ENCODE peak calls at places on chromosomes 1 and 21, in seven cellular contexts. M is T-helper 2 cell; Y is G401; L is hippocampal formation; G is CD8-positive, alpha-beta T cell; F is non-pigmented ciliary epithelial cell; R is amygdala. S is an unnamed sample.
A peak's percentile ranks its signal among the peaks of the same experiment; 100 is the strongest.

GRCh38 chr1:114695430-114696093 is at the start of gene AMPD1:
- DNase-seq in M (no peak), Y (no peak), L (no peak), G (no peak), F (no peak), R (no peak), S (no peak)

GRCh38 chr1:23807453-23807852 is 6.9 kb upstream of the GALE start:
- DNase-seq in M (no peak), Y (no peak), L (no peak), G (no peak), F (no peak), R (no peak), S (no peak)

GRCh38 chr1:97461782-97462181 is 459.1 kb downstream of the DPYD start:
- DNase-seq in M (no peak), Y (no peak), L (no peak), G (no peak), F (no peak), R (no peak), S (no peak)

GRCh38 chr1:214248294-214249082 is 32.5 kb upstream of the SMYD2 start:
- DNase-seq in M (no peak), Y (no peak), L (no peak), G (no peak), F (no peak), R (no peak), S (no peak)

GRCh38 chr1:12477936-12478611 is 139.9 kb downstream of the DHRS3 start:
- DNase-seq in M (no peak), Y (no peak), L (no peak), G (no peak), F (peak; percentile 99), R (no peak), S (no peak)

GRCh38 chr1:114113801-114114750 is 39.6 kb downstream of the SYT6 start:
- DNase-seq in M (no peak), Y (no peak), L (peak; percentile 15), G (no peak), F (no peak), R (no peak), S (no peak)

GRCh38 chr1:65197636-65198035 is 49.6 kb downstream of the AK4 start:
- DNase-seq in M (no peak), Y (peak; percentile 83), L (no peak), G (no peak), F (no peak), R (no peak), S (no peak)

GRCh38 chr1:17866451-17867029 is 111.4 kb downstream of the ACTL8 start:
- DNase-seq in M (no peak), Y (no peak), L (no peak), G (no peak), F (peak; percentile 79), R (no peak), S (no peak)

GRCh38 chr1:31878018-31878417 is 60.1 kb downstream of the PTP4A2 start:
- DNase-seq in M (no peak), Y (no peak), L (no peak), G (no peak), F (no peak), R (no peak), S (no peak)

GRCh38 chr1:94792473-94792875 is 27.7 kb upstream of the SLC44A3 start:
- DNase-seq in M (no peak), Y (no peak), L (no peak), G (no peak), F (no peak), R (no peak), S (no peak)

GRCh38 chr21:18772404-18772803 is 368.8 kb upstream of the TMPRSS15 start:
- DNase-seq in M (no peak), Y (no peak), L (no peak), G (no peak), F (peak; percentile 11), R (no peak), S (no peak)

GRCh38 chr21:36186506-36187399 is 30.1 kb downstream of the DOP1B start:
- DNase-seq in M (no peak), Y (no peak), L (no peak), G (no peak), F (no peak), R (no peak), S (no peak)

GRCh38 chr21:42865361-42866160 is 13.8 kb downstream of the WDR4 start:
- DNase-seq in M (no peak), Y (no peak), L (no peak), G (no peak), F (no peak), R (no peak), S (no peak)

GRCh38 chr1:55582078-55582477 is 366.9 kb upstream of the USP24 start:
- DNase-seq in M (no peak), Y (no peak), L (no peak), G (no peak), F (no peak), R (no peak), S (no peak)

GRCh38 chr1:3651011-3651938 is 1.0 kb upstream of the TP73 start:
- DNase-seq in M (no peak), Y (peak; percentile 19), L (no peak), G (no peak), F (no peak), R (no peak), S (no peak)

GRCh38 chr1:90989990-90990389 is 31.8 kb downstream of the ZNF644 start:
- DNase-seq in M (no peak), Y (no peak), L (no peak), G (no peak), F (no peak), R (no peak), S (no peak)

GRCh38 chr1:37465596-37466517 is 8.5 kb upstream of the ZC3H12A start:
- DNase-seq in M (no peak), Y (no peak), L (no peak), G (no peak), F (no peak), R (no peak), S (no peak)

GRCh38 chr1:27959792-27960603 is at the start of gene XKR8:
- DNase-seq in M (peak; percentile 70), Y (peak; percentile 79), L (peak; percentile 71), G (peak; percentile 84), F (no peak), R (no peak), S (peak; percentile 78)

GRCh38 chr1:245589221-245589620 is 434.4 kb downstream of the KIF26B start:
- DNase-seq in M (no peak), Y (no peak), L (no peak), G (no peak), F (no peak), R (no peak), S (no peak)

S was measured in effector CD4-positive, alpha-beta T cell.